ENCODE peak calls at places on chromosomes 4 and X, in seven cellular contexts. One of them, this sample, is unnamed.

GRCh38 chr4:1598641-1599481 is 85.3 kb downstream of the FAM53A start:
- DNase-seq in vagina: no peak
- DNase-seq in HFF-Myc: no peak
- DNase-seq in MCF 10A: no peak
- DNase-seq in memory B cell: no peak
- DNase-seq in CD4-positive, alpha-beta T cell: no peak
- DNase-seq in COR-L47: no peak
- DNase-seq in this sample: no peak

GRCh38 chr4:38080575-38080974 is 120.4 kb downstream of the PTTG2 start:
- DNase-seq in vagina: no peak
- DNase-seq in HFF-Myc: no peak
- DNase-seq in MCF 10A: no peak
- DNase-seq in memory B cell: no peak
- DNase-seq in CD4-positive, alpha-beta T cell: no peak
- DNase-seq in COR-L47: no peak
- DNase-seq in this sample: no peak

GRCh38 chrX:45230410-45230809 is 29.7 kb upstream of the DIPK2B start:
- DNase-seq in vagina: no peak
- DNase-seq in HFF-Myc: no peak
- DNase-seq in MCF 10A: no peak
- DNase-seq in memory B cell: no peak
- DNase-seq in CD4-positive, alpha-beta T cell: no peak
- DNase-seq in COR-L47: no peak
- DNase-seq in this sample: no peak

GRCh38 chr4:151679247-151679646 is 81.6 kb downstream of the GATB start:
- DNase-seq in vagina: no peak
- DNase-seq in HFF-Myc: no peak
- DNase-seq in MCF 10A: no peak
- DNase-seq in memory B cell: no peak
- DNase-seq in CD4-positive, alpha-beta T cell: no peak
- DNase-seq in COR-L47: no peak
- DNase-seq in this sample: no peak

GRCh38 chrX:70434914-70435586 is 9.6 kb upstream of the DLG3 start:
- DNase-seq in vagina: peak
- DNase-seq in HFF-Myc: no peak
- DNase-seq in MCF 10A: peak
- DNase-seq in memory B cell: no peak
- DNase-seq in CD4-positive, alpha-beta T cell: no peak
- DNase-seq in COR-L47: no peak
- DNase-seq in this sample: no peak

GRCh38 chr4:2354127-2354526 is 64.3 kb downstream of the ZFYVE28 start:
- DNase-seq in vagina: no peak
- DNase-seq in HFF-Myc: no peak
- DNase-seq in MCF 10A: peak
- DNase-seq in memory B cell: no peak
- DNase-seq in CD4-positive, alpha-beta T cell: peak
- DNase-seq in COR-L47: no peak
- DNase-seq in this sample: no peak

GRCh38 chrX:28880136-28880535 is 292.9 kb downstream of the IL1RAPL1 start:
- DNase-seq in vagina: no peak
- DNase-seq in HFF-Myc: no peak
- DNase-seq in MCF 10A: no peak
- DNase-seq in memory B cell: no peak
- DNase-seq in CD4-positive, alpha-beta T cell: no peak
- DNase-seq in COR-L47: no peak
- DNase-seq in this sample: no peak

GRCh38 chrX:24494544-24495113 is 29.5 kb downstream of the PDK3 start:
- DNase-seq in vagina: no peak
- DNase-seq in HFF-Myc: peak
- DNase-seq in MCF 10A: peak
- DNase-seq in memory B cell: no peak
- DNase-seq in CD4-positive, alpha-beta T cell: no peak
- DNase-seq in COR-L47: peak
- DNase-seq in this sample: peak

GRCh38 chrX:120406638-120407037 is 44.7 kb downstream of the ATP1B4 start:
- DNase-seq in vagina: no peak
- DNase-seq in HFF-Myc: no peak
- DNase-seq in MCF 10A: no peak
- DNase-seq in memory B cell: no peak
- DNase-seq in CD4-positive, alpha-beta T cell: no peak
- DNase-seq in COR-L47: no peak
- DNase-seq in this sample: no peak

GRCh38 chr4:15658136-15658535 is 3.0 kb upstream of the FBXL5 start:
- DNase-seq in vagina: no peak
- DNase-seq in HFF-Myc: no peak
- DNase-seq in MCF 10A: no peak
- DNase-seq in memory B cell: no peak
- DNase-seq in CD4-positive, alpha-beta T cell: no peak
- DNase-seq in COR-L47: no peak
- DNase-seq in this sample: no peak

GRCh38 chr4:20248155-20248558 is 3.5 kb upstream of the SLIT2 start:
- DNase-seq in vagina: no peak
- DNase-seq in HFF-Myc: peak
- DNase-seq in MCF 10A: peak
- DNase-seq in memory B cell: no peak
- DNase-seq in CD4-positive, alpha-beta T cell: no peak
- DNase-seq in COR-L47: peak
- DNase-seq in this sample: peak

GRCh38 chr4:158193171-158193749 is 17.0 kb upstream of the TMEM144 start:
- DNase-seq in vagina: no peak
- DNase-seq in HFF-Myc: no peak
- DNase-seq in MCF 10A: peak
- DNase-seq in memory B cell: no peak
- DNase-seq in CD4-positive, alpha-beta T cell: no peak
- DNase-seq in COR-L47: peak
- DNase-seq in this sample: no peak

GRCh38 chr4:147029296-147029695 is 83.6 kb upstream of the TTC29 start:
- DNase-seq in vagina: no peak
- DNase-seq in HFF-Myc: no peak
- DNase-seq in MCF 10A: no peak
- DNase-seq in memory B cell: no peak
- DNase-seq in CD4-positive, alpha-beta T cell: no peak
- DNase-seq in COR-L47: peak
- DNase-seq in this sample: no peak

GRCh38 chrX:112147206-112147605 is 64.6 kb upstream of the TRPC5 start:
- DNase-seq in vagina: no peak
- DNase-seq in HFF-Myc: no peak
- DNase-seq in MCF 10A: peak
- DNase-seq in memory B cell: no peak
- DNase-seq in CD4-positive, alpha-beta T cell: no peak
- DNase-seq in COR-L47: no peak
- DNase-seq in this sample: no peak

GRCh38 chrX:45667666-45668065 is 467.0 kb upstream of the DIPK2B start:
- DNase-seq in vagina: no peak
- DNase-seq in HFF-Myc: no peak
- DNase-seq in MCF 10A: peak
- DNase-seq in memory B cell: no peak
- DNase-seq in CD4-positive, alpha-beta T cell: no peak
- DNase-seq in COR-L47: no peak
- DNase-seq in this sample: no peak

This sample was measured in SK-N-MC.